ENCODE peak calls at places on chromosomes 12 and 14, in four cellular contexts. U, R, Y and O are unnamed samples.

GRCh38 chr12:57727758-57728395 is 10.7 kb downstream of the AGAP2 start:
- DNase-seq in U (no peak), R (no peak), Y (no peak), O (no peak)

GRCh38 chr12:31702047-31702446 is 26.8 kb downstream of the AMN1 start:
- DNase-seq in U (no peak), R (no peak), Y (no peak), O (peak; percentile 49)

GRCh38 chr12:11730299-11731041 is 81.0 kb downstream of the ETV6 start:
- DNase-seq in U (no peak), R (peak; percentile 85), Y (no peak), O (no peak)

GRCh38 chr14:67396381-67396965 is 15.5 kb downstream of the PLEK2 start:
- DNase-seq in U (no peak), R (no peak), Y (no peak), O (no peak)

GRCh38 chr14:49621114-49621881 is 699 bp downstream of the MGAT2 start:
- DNase-seq in U (peak; percentile 69), R (no peak), Y (no peak), O (peak; percentile 6)

GRCh38 chr14:57559561-57559960 is 65.9 kb upstream of the CCDC198 start:
- DNase-seq in U (no peak), R (no peak), Y (no peak), O (no peak)

GRCh38 chr12:50057896-50058670 is 687 bp downstream of the ASIC1 start:
- DNase-seq in U (no peak), R (no peak), Y (no peak), O (no peak)

GRCh38 chr12:112992541-112993398 is 14.5 kb downstream of the OAS2 start:
- DNase-seq in U (peak; percentile 73), R (no peak), Y (peak; percentile 63), O (peak; percentile 77)

GRCh38 chr12:45050751-45051489 is at the start of gene DBX2:
- DNase-seq in U (no peak), R (no peak), Y (no peak), O (no peak)

GRCh38 chr14:45947785-45948184 is 694.8 kb upstream of the MIS18BP1 start:
- DNase-seq in U (no peak), R (no peak), Y (no peak), O (no peak)

GRCh38 chr12:72271401-72271740 is 799 bp upstream of the TRHDE start:
- DNase-seq in U (no peak), R (no peak), Y (no peak), O (peak; percentile 9)

GRCh38 chr12:118446247-118446646 is 69.9 kb downstream of the SUDS3 start:
- DNase-seq in U (no peak), R (no peak), Y (no peak), O (no peak)

GRCh38 chr12:112756918-112757317 is 34.6 kb upstream of the RPH3A start:
- DNase-seq in U (no peak), R (no peak), Y (no peak), O (no peak)

GRCh38 chr12:33663000-33663654 is 223.5 kb upstream of the SYT10 start:
- DNase-seq in U (peak; percentile 22), R (no peak), Y (no peak), O (no peak)

GRCh38 chr14:93936245-93936644 is 9.1 kb downstream of the FAM181A start:
- DNase-seq in U (peak; percentile 18), R (no peak), Y (no peak), O (no peak)

GRCh38 chr14:66643344-66643743 is 135.4 kb downstream of the GPHN start:
- DNase-seq in U (no peak), R (no peak), Y (no peak), O (peak; percentile 52)

GRCh38 chr14:100640481-100641273 is 53.5 kb upstream of the BEGAIN start:
- DNase-seq in U (no peak), R (peak; percentile 37), Y (no peak), O (no peak)

GRCh38 chr14:75577090-75577489 is 1.3 kb upstream of the FLVCR2 start:
- DNase-seq in U (no peak), R (no peak), Y (no peak), O (no peak)

GRCh38 chr12:74889563-74890236 is 319.9 kb downstream of the KCNC2 start:
- DNase-seq in U (no peak), R (no peak), Y (no peak), O (peak; percentile 49)

GRCh38 chr14:75589896-75590295 is 11.5 kb downstream of the FLVCR2 start:
- DNase-seq in U (no peak), R (no peak), Y (no peak), O (no peak)

GRCh38 chr14:86530457-86530856 is 1000.5 kb downstream of the FLRT2 start:
- DNase-seq in U (no peak), R (no peak), Y (no peak), O (no peak)

GRCh38 chr14:39998854-39999253 is 566.6 kb upstream of the FBXO33 start:
- DNase-seq in U (no peak), R (no peak), Y (no peak), O (no peak)

GRCh38 chr12:28242888-28243633 is 52.8 kb downstream of the CCDC91 start:
- DNase-seq in U (peak; percentile 95), R (no peak), Y (no peak), O (peak; percentile 47)

GRCh38 chr14:96532632-96533031 is 30.4 kb downstream of the PAPOLA start:
- DNase-seq in U (no peak), R (no peak), Y (no peak), O (no peak)

GRCh38 chr12:76523408-76523807 is 36.2 kb downstream of the OSBPL8 start:
- DNase-seq in U (no peak), R (no peak), Y (no peak), O (no peak)

GRCh38 chr14:54440037-54440436 is 1.1 kb downstream of the CNIH1 start:
- DNase-seq in U (peak; percentile 3), R (no peak), Y (no peak), O (peak; percentile 9)

GRCh38 chr12:44696542-44696941 is 179.6 kb downstream of the NELL2 start:
- DNase-seq in U (no peak), R (no peak), Y (no peak), O (no peak)

GRCh38 chr12:115763376-115763775 is 514.1 kb downstream of the MED13L start:
- DNase-seq in U (no peak), R (no peak), Y (no peak), O (no peak)

GRCh38 chr12:6767592-6768384 is 1.6 kb downstream of the PTMS start:
- DNase-seq in U (peak; percentile 43), R (no peak), Y (peak; percentile 68), O (peak; percentile 32)

GRCh38 chr14:68607081-68607851 is 185.6 kb downstream of the ZFP36L1 start:
- DNase-seq in U (no peak), R (no peak), Y (peak; percentile 68), O (peak; percentile 37)

GRCh38 chr12:102526701-102527100 is 46.3 kb upstream of the IGF1 start:
- DNase-seq in U (no peak), R (no peak), Y (no peak), O (no peak)

GRCh38 chr12:59070534-59070933 is 150.2 kb upstream of the LRIG3 start:
- DNase-seq in U (no peak), R (no peak), Y (no peak), O (peak; percentile 78)

GRCh38 chr12:48788522-48788851 is 402 bp downstream of the ADCY6 start:
- DNase-seq in U (no peak), R (no peak), Y (no peak), O (peak; percentile 12)

GRCh38 chr12:120879711-120880300 is 24.4 kb downstream of the SPPL3 start:
- DNase-seq in U (no peak), R (no peak), Y (no peak), O (no peak)

GRCh38 chr12:104763163-104763805 is 194.8 kb downstream of the SLC41A2 start:
- DNase-seq in U (peak; percentile 19), R (no peak), Y (no peak), O (no peak)

GRCh38 chr14:68621400-68622365 is 171.2 kb downstream of the ZFP36L1 start:
- DNase-seq in U (no peak), R (no peak), Y (no peak), O (no peak)

GRCh38 chr12:32139064-32139421 is 32.4 kb downstream of the BICD1 start:
- DNase-seq in U (no peak), R (peak; percentile 92), Y (no peak), O (peak; percentile 39)

GRCh38 chr12:69401940-69402339 is 42.4 kb downstream of the YEATS4 start:
- DNase-seq in U (no peak), R (no peak), Y (no peak), O (no peak)

DNA sequence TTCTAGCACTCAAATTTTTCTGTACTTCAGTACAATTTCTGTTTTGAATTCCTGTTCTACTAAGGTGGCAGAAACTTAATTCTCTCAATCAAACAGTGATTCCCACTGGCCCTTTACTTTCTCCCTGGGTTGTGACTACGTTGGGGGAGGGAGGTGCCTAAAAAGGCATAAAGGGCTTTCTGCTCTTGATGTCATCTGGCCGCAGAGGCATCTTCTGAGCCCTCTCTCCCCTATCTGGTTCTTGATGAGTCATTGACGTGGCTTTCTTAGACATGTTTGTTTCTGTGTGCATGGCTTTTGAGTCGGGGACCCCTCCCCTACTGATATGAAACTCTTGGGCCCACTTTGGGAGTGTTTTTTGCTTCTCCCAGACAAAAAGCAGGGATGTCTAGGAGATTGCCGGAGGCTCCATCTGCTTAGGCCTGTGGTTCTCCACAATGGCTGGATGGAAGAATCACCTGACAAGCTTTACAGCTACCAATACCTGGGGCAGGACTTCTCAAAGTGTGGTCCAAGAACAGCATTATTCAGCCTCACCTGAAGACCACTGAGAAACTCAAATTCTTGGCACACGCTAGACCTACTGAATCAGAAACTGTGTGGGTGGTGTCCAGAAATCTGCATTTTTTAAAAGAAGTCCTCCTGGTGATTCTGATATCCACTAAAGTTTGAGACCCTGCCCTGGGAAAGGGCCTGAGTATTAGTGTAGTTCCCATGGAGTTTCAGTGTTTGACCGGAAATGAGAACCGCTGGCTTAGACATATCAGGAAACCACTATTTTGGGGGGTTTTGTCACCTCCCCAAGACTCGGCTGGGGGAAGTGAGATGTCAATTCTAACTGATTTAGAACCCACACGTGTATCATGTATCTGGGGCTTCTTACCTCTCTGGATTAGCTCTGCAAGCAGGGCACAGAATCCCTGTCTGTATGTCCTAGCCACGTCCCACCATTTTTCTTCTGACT is 395.7 kb upstream of the PDE3A start:
- DNase-seq in U (no peak), R (peak; percentile 52), Y (no peak), O (no peak)
- TF ChIP-seq MYC in U (no peak), R (no peak), Y (no peak), O (no peak)

GRCh38 chr14:33809456-33809855 is 141.4 kb downstream of the EGLN3 start:
- DNase-seq in U (no peak), R (no peak), Y (no peak), O (no peak)
- TF ChIP-seq MAX in U (no peak), R (no peak), Y (no peak), O (no peak)

GRCh38 chr12:123043536-123044001 is 63.1 kb downstream of the ARL6IP4 start:
- DNase-seq in U (peak; percentile 57), R (no peak), Y (peak; percentile 60), O (peak; percentile 75)
- TF ChIP-seq POLR2AphosphoS5 in U (no peak), R (no peak), Y (no peak), O (no peak)

GRCh38 chr14:103052407-103052806 is 4.9 kb downstream of the CDC42BPB start:
- DNase-seq in U (no peak), R (peak; percentile 53), Y (no peak), O (no peak)
- TF ChIP-seq MYC in U (no peak), R (no peak), Y (no peak), O (no peak)